ENCODE peak calls at places on chromosomes 13 and 19, in six cellular contexts. O, R, N, A, T and X are unnamed samples. For H3K4me1 and H3K9me3, the result is how much of the 10 kb centered on the place peaks cover.

GRCh38 chr13:20102776-20103175 is 58.1 kb downstream of the GJA3 start:
- DNase-seq in T (no peak), A (no peak), R (no peak), N (no peak), O (no peak), X (no peak)

GRCh38 chr13:36006347-36006746 is 124.8 kb downstream of the DCLK1 start:
- DNase-seq in R (no peak), N (no peak), O (no peak), T (no peak), A (no peak), X (no peak)

GRCh38 chr19:15264061-15264932 is 32.0 kb upstream of the EPHX3 start:
- DNase-seq in N (peak), R (peak), A (peak), T (peak), O (peak), X (peak)

GRCh38 chr19:16470541-16470910 is 1.2 kb downstream of the EPS15L1 start:
- DNase-seq in O (no peak), R (no peak), T (no peak), A (no peak), N (no peak), X (no peak)

GRCh38 chr13:91369432-91369831 is 21.9 kb downstream of the MIR17HG start:
- DNase-seq in N (no peak), A (no peak), R (no peak), T (no peak), O (no peak), X (no peak)

GRCh38 chr19:35395762-35396199 is 24.9 kb downstream of the GPR42 start:
- DNase-seq in R (no peak), T (no peak), O (peak), N (peak), A (peak), X (peak)

GRCh38 chr19:27828781-27829275 is 1384.1 kb downstream of the UQCRFS1 start:
- DNase-seq in O (no peak), N (no peak), T (no peak), A (no peak), R (no peak), X (no peak)

GRCh38 chr19:55212447-55212846 is 3.1 kb upstream of the PTPRH start:
- DNase-seq in T (peak), R (no peak), N (no peak), A (no peak), O (no peak), X (no peak)

GRCh38 chr19:575527-576506 is 3.4 kb downstream of the BSG start:
- DNase-seq in A (peak), T (no peak), R (no peak), O (peak), N (peak), X (peak)

GRCh38 chr19:577439-578392 is 5.3 kb downstream of the BSG start:
- DNase-seq in A (no peak), R (no peak), N (no peak), T (no peak), O (no peak), X (no peak)

GRCh38 chr19:579111-579841 is 6.9 kb downstream of the BSG start:
- DNase-seq in O (no peak), N (no peak), T (no peak), R (no peak), A (no peak), X (no peak)

GRCh38 chr19:574658-575526 is 2.5 kb downstream of the BSG start:
- DNase-seq in N (peak), T (no peak), A (no peak), O (no peak), R (no peak), X (peak)

GRCh38 chr19:576768-577438 is 4.5 kb downstream of the BSG start:
- DNase-seq in O (no peak), T (no peak), A (no peak), R (no peak), N (no peak), X (no peak)
- H3K4me1 ChIP-seq in O (under half), T (under half), A (under half), R (under half), N (half or more), X (under half)

DNA sequence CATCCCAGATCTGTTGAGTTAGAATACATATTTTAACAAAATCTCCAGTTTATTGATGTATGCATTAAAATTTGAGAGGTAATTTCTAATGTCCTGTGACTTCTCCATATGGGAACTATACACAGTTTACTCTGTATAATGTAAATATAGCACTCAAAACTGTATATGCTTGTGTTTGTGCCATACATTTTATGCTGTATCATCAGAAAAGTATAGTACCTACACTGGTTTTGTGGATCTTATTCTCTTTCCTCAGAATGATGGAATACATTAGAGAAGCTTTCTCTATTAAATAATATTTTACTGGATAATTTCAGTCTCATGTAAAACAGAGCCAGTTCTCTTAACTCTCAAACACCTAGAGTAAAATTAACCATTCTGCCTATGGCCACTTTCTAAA is 53.6 kb downstream of the ZNF254 start:
- DNase-seq in N (no peak), T (no peak), O (no peak), R (no peak), A (no peak), X (no peak)
- H3K9me3 ChIP-seq in N (half or more), T (half or more), O (under half), R (under half), A (under half), X (under half)

DNA sequence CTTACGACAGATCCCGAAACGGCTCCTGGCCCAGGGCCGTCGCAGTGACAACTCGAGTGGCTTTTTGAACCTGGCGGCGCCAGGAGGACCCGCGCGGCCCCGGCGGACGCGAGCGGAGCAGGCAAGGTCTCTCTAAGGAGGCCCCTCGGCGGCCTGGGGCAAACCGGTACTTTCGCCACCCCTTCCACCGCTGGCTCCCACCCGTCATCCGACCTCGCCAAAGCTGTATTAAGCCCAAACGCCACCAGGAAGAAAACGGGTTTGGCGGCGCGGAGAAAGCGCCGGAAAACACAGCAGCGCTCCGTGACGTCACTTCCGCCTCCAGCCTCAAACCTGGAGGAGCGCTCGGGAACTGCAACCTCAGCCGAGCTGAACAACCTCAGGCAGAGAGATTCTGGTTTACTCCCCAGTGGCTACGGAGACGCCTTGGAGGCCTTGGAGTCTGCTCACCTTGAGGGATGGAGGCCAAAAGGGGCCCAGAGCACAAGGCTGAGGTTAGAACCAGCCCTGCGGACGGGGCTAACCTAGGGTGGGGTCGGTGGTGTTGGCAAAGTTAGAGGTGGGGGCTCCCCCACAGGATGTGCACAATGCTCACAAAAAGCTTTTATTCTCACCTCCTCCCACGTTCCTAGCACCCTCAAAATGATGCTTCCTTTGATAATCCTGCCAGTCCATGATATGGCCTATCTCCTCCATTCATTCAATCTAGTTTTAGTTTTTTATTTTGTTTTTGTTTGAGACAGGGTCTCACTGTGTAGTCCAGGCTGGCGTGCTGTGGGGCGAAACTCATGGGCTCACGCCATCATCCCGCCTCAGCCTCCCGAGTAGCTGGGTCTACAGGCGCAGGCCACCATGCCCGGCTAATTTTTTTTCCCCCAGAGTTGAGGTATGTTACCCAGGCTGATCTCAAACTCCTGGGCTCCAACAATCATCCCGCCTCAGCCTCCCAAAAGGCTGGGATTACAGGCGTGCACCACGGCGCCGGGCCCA is at the start of gene ZNF266:
- DNase-seq in O (peak), A (peak), R (peak), T (peak), N (peak), X (peak)
- TF ChIP-seq EP300 in O (no peak), A (no peak), R (peak), T (no peak), N (no peak), X (no peak)

DNA sequence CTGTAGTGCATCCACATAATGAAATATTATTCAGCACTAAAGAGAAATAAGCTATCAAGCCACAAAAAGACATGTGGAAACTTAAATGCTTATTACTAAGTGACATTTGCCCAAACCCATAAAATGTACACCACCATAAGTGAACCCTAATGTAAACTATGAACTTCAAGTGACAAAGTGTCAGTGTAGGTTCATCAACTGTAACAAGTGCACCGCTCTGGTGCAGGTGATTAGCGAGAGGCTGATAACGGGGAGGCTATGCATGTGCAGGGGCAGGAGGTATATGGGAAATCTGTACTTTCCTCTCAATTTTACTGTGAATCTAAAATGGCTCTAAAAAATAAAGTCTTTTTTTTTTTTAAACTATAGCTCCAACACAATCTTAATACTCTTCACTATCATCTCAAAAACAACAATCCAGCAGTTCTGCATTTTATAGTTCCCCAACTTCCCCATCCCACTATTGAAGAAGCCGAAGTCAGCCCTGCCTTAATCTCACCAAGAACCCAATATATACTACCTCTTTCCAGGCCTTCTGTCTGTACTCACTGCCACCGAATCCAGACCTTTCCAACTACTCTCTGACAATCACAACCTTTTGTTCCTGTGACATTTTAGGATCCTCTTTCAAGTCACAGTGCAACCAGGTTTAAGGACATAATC is 22.6 kb downstream of the ELF1 start:
- DNase-seq in R (no peak), O (no peak), A (no peak), N (no peak), T (no peak), X (no peak)
- H3K4me1 ChIP-seq in R (under half), O (under half), A (under half), N (under half), T (under half), X (under half)

DNA sequence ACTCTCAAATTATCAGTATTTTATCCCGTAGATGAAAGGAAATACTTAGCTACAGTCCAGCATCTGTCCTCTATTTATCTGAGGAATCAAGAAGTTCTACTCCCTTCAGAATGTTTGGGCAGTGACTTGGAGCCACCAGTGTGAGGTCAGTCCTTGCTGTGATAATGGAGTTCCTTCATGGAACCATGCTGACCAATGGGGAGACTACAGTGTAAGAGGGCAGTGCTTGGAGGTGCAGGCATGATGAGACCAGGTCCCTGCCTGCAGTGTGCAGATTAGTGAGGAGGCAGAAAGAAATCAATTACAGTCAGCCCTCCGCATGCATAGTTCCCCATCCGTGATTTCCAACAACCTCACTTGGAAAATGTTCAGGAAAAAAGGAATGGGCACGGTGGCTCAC is at the start of gene C19orf18:
- DNase-seq in T (no peak), O (no peak), A (no peak), N (no peak), R (no peak), X (no peak)
- H3K9me3 ChIP-seq in T (half or more), O (half or more), A (under half), N (half or more), R (half or more), X (half or more)